ENCODE peak calls at places on chromosomes 11 and 22, in five cellular contexts. E is thoracic aorta, T is Caco-2, V is HFF-Myc, D is endodermal cell. Y is an unnamed sample.

GRCh38 chr11:67584205-67584880 is 731 bp downstream of the GSTP1 start:
- DNase-seq in E (no peak), V (no peak), T (peak), D (peak), Y (peak)

GRCh38 chr11:15291885-15292284 is 177.2 kb downstream of the INSC start:
- DNase-seq in D (no peak), E (no peak), T (no peak), V (no peak), Y (no peak)

GRCh38 chr11:57568330-57568766 is 876 bp upstream of the UBE2L6 start:
- DNase-seq in D (peak), E (no peak), V (peak), T (peak), Y (no peak)

GRCh38 chr11:64359712-64360402 is 895 bp downstream of the RPS6KA4 start:
- DNase-seq in T (no peak), E (no peak), V (no peak), D (peak), Y (no peak)

GRCh38 chr11:87063982-87064381 is 26.2 kb downstream of the TMEM135 start:
- DNase-seq in V (no peak), D (no peak), E (no peak), T (no peak), Y (no peak)

GRCh38 chr11:126060651-126061220 is 1.9 kb downstream of the CDON start:
- DNase-seq in E (no peak), D (no peak), T (no peak), V (no peak), Y (no peak)

GRCh38 chr11:12244156-12244555 is 133.2 kb upstream of the PARVA start:
- DNase-seq in T (no peak), E (no peak), D (no peak), V (no peak), Y (no peak)

GRCh38 chr22:42188808-42189447 is 58.3 kb upstream of the CYP2D6 start:
- DNase-seq in T (no peak), E (no peak), D (peak), V (no peak), Y (no peak)

GRCh38 chr11:43708776-43709175 is 28.2 kb downstream of the HSD17B12 start:
- DNase-seq in E (no peak), T (peak), D (no peak), V (no peak), Y (no peak)

GRCh38 chr11:99419991-99420390 is 399.2 kb downstream of the CNTN5 start:
- DNase-seq in E (no peak), V (no peak), T (no peak), D (no peak), Y (no peak)

GRCh38 chr11:35629914-35630313 is 11.7 kb downstream of the FJX1 start:
- DNase-seq in V (peak), T (peak), D (no peak), E (no peak), Y (peak)

GRCh38 chr11:79174045-79175008 is 266.5 kb downstream of the TENM4 start:
- DNase-seq in D (peak), V (no peak), E (no peak), T (no peak), Y (no peak)

GRCh38 chr11:73469401-73469800 is 93.2 kb downstream of the RELT start:
- DNase-seq in V (no peak), D (no peak), T (no peak), E (peak), Y (no peak)

GRCh38 chr22:42519544-42520237 is at the start of gene RRP7A:
- DNase-seq in E (peak), V (no peak), T (peak), D (peak), Y (no peak)

GRCh38 chr22:30436196-30436595 is 10.6 kb downstream of the MTFP1 start:
- DNase-seq in E (no peak), V (no peak), D (no peak), T (no peak), Y (no peak)
- H3K4me3 ChIP-seq in E (no peak), V (no peak), D (no peak), T (no peak), Y (no peak)

GRCh38 chr22:35544810-35545209 is 4.2 kb downstream of the RASD2 start:
- DNase-seq in V (no peak), E (no peak), T (no peak), D (no peak), Y (no peak)

GRCh38 chr22:35548762-35549106 is 8.1 kb downstream of the RASD2 start:
- DNase-seq in E (no peak), T (no peak), V (no peak), D (no peak), Y (no peak)

GRCh38 chr22:35546886-35547285 is 6.3 kb downstream of the RASD2 start:
- DNase-seq in D (no peak), E (no peak), T (no peak), V (no peak), Y (no peak)

GRCh38 chr22:35549338-35549737 is 8.7 kb downstream of the RASD2 start:
- DNase-seq in E (no peak), D (no peak), T (no peak), V (no peak), Y (peak)

GRCh38 chr22:35547993-35548761 is 7.5 kb downstream of the RASD2 start:
- DNase-seq in T (peak), D (peak), E (no peak), V (no peak), Y (no peak)
- TF ChIP-seq CTCF in T (no peak), D (peak), E (no peak), V (no peak), Y (peak)

GRCh38 chr11:66311965-66312548 is 4.8 kb downstream of the CD248 start:
- DNase-seq in D (peak), E (peak), T (peak), V (no peak), Y (peak)

GRCh38 chr11:66312549-66313320 is 4.1 kb downstream of the CD248 start:
- DNase-seq in D (peak), T (peak), V (peak), E (peak), Y (peak)

GRCh38 chr11:66313321-66314185 is 3.3 kb downstream of the CD248 start:
- DNase-seq in V (no peak), T (no peak), D (peak), E (no peak), Y (no peak)

GRCh38 chr11:66310324-66310723 is 6.5 kb downstream of the CD248 start:
- DNase-seq in D (peak), E (no peak), V (no peak), T (no peak), Y (no peak)

GRCh38 chr11:66311470-66311964 is 5.3 kb downstream of the CD248 start:
- DNase-seq in E (no peak), V (no peak), T (no peak), D (no peak), Y (no peak)
- H3K4me3 ChIP-seq in E (peak), V (peak), T (peak), D (peak), Y (peak)

GRCh38 chr11:74905326-74905725 is 43.6 kb downstream of the XRRA1 start:
- DNase-seq in E (no peak), T (no peak), D (no peak), V (no peak), Y (no peak)

GRCh38 chr11:74902342-74902741 is 46.5 kb downstream of the XRRA1 start:
- DNase-seq in D (no peak), E (no peak), T (no peak), V (no peak), Y (no peak)
- TF ChIP-seq CTCF in D (no peak), E (no peak), T (no peak), V (no peak), Y (no peak)

GRCh38 chr11:2139118-2139490 is at the start of gene IGF2:
- DNase-seq in T (peak), E (no peak), V (no peak), D (peak), Y (no peak)

GRCh38 chr11:2136952-2137201 is 2.3 kb downstream of the IGF2 start:
- DNase-seq in D (no peak), T (no peak), E (no peak), V (no peak), Y (no peak)

GRCh38 chr11:2137202-2138071 is 1.8 kb downstream of the IGF2 start:
- DNase-seq in V (no peak), E (no peak), D (peak), T (peak), Y (no peak)

GRCh38 chr11:2138436-2139117 is 612 bp downstream of the IGF2 start:
- DNase-seq in E (no peak), T (peak), V (no peak), D (peak), Y (no peak)

GRCh38 chr11:2138075-2138435 is 1.1 kb downstream of the IGF2 start:
- DNase-seq in E (no peak), V (no peak), T (peak), D (peak), Y (no peak)
- H3K4me3 ChIP-seq in E (peak), V (no peak), T (peak), D (no peak), Y (no peak)

GRCh38 chr11:71370895-71371673 is 77.1 kb downstream of the DHCR7 start:
- DNase-seq in V (no peak), E (no peak), D (peak), T (no peak), Y (no peak)
- TF ChIP-seq CTCF in V (no peak), E (no peak), D (peak), T (no peak), Y (no peak)

DNA sequence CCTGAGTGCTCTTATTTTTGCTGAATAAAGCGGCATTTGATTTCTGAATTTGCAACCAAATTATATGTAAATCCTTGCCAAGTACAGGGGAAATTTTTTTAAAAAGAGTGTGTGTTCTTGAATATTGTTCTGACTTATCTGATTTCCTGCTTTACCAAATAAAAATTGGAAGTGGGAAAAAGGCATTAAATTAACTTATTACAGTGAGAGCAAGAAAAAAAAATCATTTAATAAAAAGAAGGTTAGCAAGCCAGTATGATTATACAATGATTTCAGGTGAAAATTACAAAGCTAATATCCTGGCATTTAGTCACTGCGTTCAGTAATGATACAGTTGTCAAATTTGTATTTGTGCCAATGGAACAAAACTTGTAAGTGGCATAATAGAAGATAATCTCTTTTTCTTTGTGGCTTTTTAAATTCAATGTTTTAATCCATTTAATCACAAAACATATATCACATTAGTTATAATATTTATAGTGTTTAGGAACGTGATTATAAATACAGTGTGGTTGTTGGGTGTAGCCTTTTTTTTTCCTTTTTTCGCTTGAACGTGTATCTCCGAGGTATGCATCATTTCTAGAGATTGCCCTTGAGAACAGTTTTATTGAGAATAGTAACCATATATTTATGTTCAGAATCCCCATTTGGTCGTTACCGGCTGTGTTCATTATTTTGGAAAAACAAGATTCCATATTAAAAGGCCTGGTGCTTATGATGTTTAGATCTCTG is 82.0 kb upstream of the PPARA start:
- DNase-seq in E (no peak), D (no peak), V (no peak), T (no peak), Y (no peak)
- H3K4me3 ChIP-seq in E (peak), D (no peak), V (peak), T (no peak), Y (no peak)

GRCh38 chr22:30947163-30947820 is 21.3 kb downstream of the MORC2 start:
- DNase-seq in D (peak), E (peak), T (no peak), V (no peak), Y (no peak)

GRCh38 chr22:30949934-30950660 is 18.5 kb downstream of the MORC2 start:
- DNase-seq in E (no peak), V (no peak), T (no peak), D (no peak), Y (no peak)

GRCh38 chr22:30947821-30948454 is 20.6 kb downstream of the MORC2 start:
- DNase-seq in E (no peak), D (no peak), V (no peak), T (peak), Y (peak)

GRCh38 chr22:30946354-30946753 is 22.2 kb downstream of the MORC2 start:
- DNase-seq in D (no peak), T (no peak), E (no peak), V (no peak), Y (no peak)

GRCh38 chr22:30948930-30949342 is 19.6 kb downstream of the MORC2 start:
- DNase-seq in D (no peak), E (no peak), T (no peak), V (no peak), Y (no peak)
- TF ChIP-seq CTCF in D (peak), E (peak), T (no peak), V (no peak), Y (no peak)